ENCODE peak calls at places on chromosome 15, in six cellular contexts. One of them, this sample, is unnamed.
A peak's percentile ranks its signal among the peaks of the same experiment; 100 is the strongest.

GRCh38 chr15:28909958-28910500 is 24.3 kb downstream of the APBA2 start:
- DNase-seq in AG20443: no peak
- DNase-seq in T-helper 17 cell: no peak
- DNase-seq in anterior cingulate cortex: no peak
- DNase-seq in H9: no peak
- DNase-seq in activated CD8-positive, alpha-beta memory T cell treated with anti-CD3 and anti-CD28 coated beads for 48 hours: no peak
- DNase-seq in this sample: no peak

GRCh38 chr15:70199124-70199482 is 101.4 kb upstream of the TLE3 start:
- DNase-seq in anterior cingulate cortex: no peak
- DNase-seq in T-helper 17 cell: no peak
- DNase-seq in H9: no peak
- DNase-seq in activated CD8-positive, alpha-beta memory T cell treated with anti-CD3 and anti-CD28 coated beads for 48 hours: no peak
- DNase-seq in AG20443: no peak
- DNase-seq in this sample: no peak

GRCh38 chr15:99507016-99507731 is 58.6 kb upstream of the MEF2A start:
- DNase-seq in AG20443: peak; percentile 54
- DNase-seq in H9: no peak
- DNase-seq in anterior cingulate cortex: no peak
- DNase-seq in T-helper 17 cell: no peak
- DNase-seq in activated CD8-positive, alpha-beta memory T cell treated with anti-CD3 and anti-CD28 coated beads for 48 hours: no peak
- DNase-seq in this sample: no peak

GRCh38 chr15:41577863-41578735 is 19.1 kb downstream of the TYRO3 start:
- DNase-seq in anterior cingulate cortex: peak; percentile 34
- DNase-seq in H9: no peak
- DNase-seq in AG20443: no peak
- DNase-seq in T-helper 17 cell: no peak
- DNase-seq in activated CD8-positive, alpha-beta memory T cell treated with anti-CD3 and anti-CD28 coated beads for 48 hours: no peak
- DNase-seq in this sample: no peak

GRCh38 chr15:59376735-59377134 is 4.1 kb upstream of the MYO1E start:
- DNase-seq in AG20443: no peak
- DNase-seq in H9: no peak
- DNase-seq in activated CD8-positive, alpha-beta memory T cell treated with anti-CD3 and anti-CD28 coated beads for 48 hours: no peak
- DNase-seq in anterior cingulate cortex: no peak
- DNase-seq in T-helper 17 cell: no peak
- DNase-seq in this sample: no peak

GRCh38 chr15:47908950-47909670 is 191.8 kb downstream of the SEMA6D start:
- DNase-seq in H9: no peak
- DNase-seq in anterior cingulate cortex: no peak
- DNase-seq in activated CD8-positive, alpha-beta memory T cell treated with anti-CD3 and anti-CD28 coated beads for 48 hours: no peak
- DNase-seq in T-helper 17 cell: no peak
- DNase-seq in AG20443: no peak
- DNase-seq in this sample: no peak

GRCh38 chr15:31261266-31262142 is 65.1 kb upstream of the KLF13 start:
- DNase-seq in AG20443: no peak
- DNase-seq in activated CD8-positive, alpha-beta memory T cell treated with anti-CD3 and anti-CD28 coated beads for 48 hours: no peak
- DNase-seq in T-helper 17 cell: no peak
- DNase-seq in H9: peak; percentile 16
- DNase-seq in anterior cingulate cortex: no peak
- DNase-seq in this sample: no peak

GRCh38 chr15:31083394-31083790 is 18.1 kb downstream of the TRPM1 start:
- DNase-seq in T-helper 17 cell: no peak
- DNase-seq in H9: no peak
- DNase-seq in anterior cingulate cortex: no peak
- DNase-seq in activated CD8-positive, alpha-beta memory T cell treated with anti-CD3 and anti-CD28 coated beads for 48 hours: no peak
- DNase-seq in AG20443: no peak
- DNase-seq in this sample: no peak

GRCh38 chr15:89125038-89125826 is 37.0 kb downstream of the ABHD2 start:
- DNase-seq in T-helper 17 cell: no peak
- DNase-seq in anterior cingulate cortex: no peak
- DNase-seq in activated CD8-positive, alpha-beta memory T cell treated with anti-CD3 and anti-CD28 coated beads for 48 hours: no peak
- DNase-seq in H9: no peak
- DNase-seq in AG20443: no peak
- DNase-seq in this sample: no peak

GRCh38 chr15:86915811-86916331 is 836.2 kb downstream of the AGBL1 start:
- DNase-seq in AG20443: peak; percentile 73
- DNase-seq in activated CD8-positive, alpha-beta memory T cell treated with anti-CD3 and anti-CD28 coated beads for 48 hours: no peak
- DNase-seq in anterior cingulate cortex: peak; percentile 12
- DNase-seq in H9: peak; percentile 55
- DNase-seq in T-helper 17 cell: no peak
- DNase-seq in this sample: no peak

GRCh38 chr15:62492900-62493299 is 327.8 kb upstream of the C2CD4B start:
- DNase-seq in AG20443: no peak
- DNase-seq in T-helper 17 cell: no peak
- DNase-seq in anterior cingulate cortex: no peak
- DNase-seq in activated CD8-positive, alpha-beta memory T cell treated with anti-CD3 and anti-CD28 coated beads for 48 hours: no peak
- DNase-seq in H9: no peak
- DNase-seq in this sample: no peak

GRCh38 chr15:29756358-29757267 is 65.7 kb downstream of the TJP1 start:
- DNase-seq in T-helper 17 cell: no peak
- DNase-seq in anterior cingulate cortex: no peak
- DNase-seq in H9: no peak
- DNase-seq in activated CD8-positive, alpha-beta memory T cell treated with anti-CD3 and anti-CD28 coated beads for 48 hours: no peak
- DNase-seq in AG20443: no peak
- DNase-seq in this sample: no peak

GRCh38 chr15:33794425-33794824 is 173.9 kb upstream of the CHRM5 start:
- DNase-seq in activated CD8-positive, alpha-beta memory T cell treated with anti-CD3 and anti-CD28 coated beads for 48 hours: no peak
- DNase-seq in AG20443: no peak
- DNase-seq in anterior cingulate cortex: no peak
- DNase-seq in T-helper 17 cell: no peak
- DNase-seq in H9: no peak
- DNase-seq in this sample: no peak

GRCh38 chr15:39788800-39789565 is 6.3 kb upstream of the FSIP1 start:
- DNase-seq in AG20443: no peak
- DNase-seq in activated CD8-positive, alpha-beta memory T cell treated with anti-CD3 and anti-CD28 coated beads for 48 hours: no peak
- DNase-seq in T-helper 17 cell: no peak
- DNase-seq in H9: no peak
- DNase-seq in anterior cingulate cortex: no peak
- DNase-seq in this sample: no peak

GRCh38 chr15:72540606-72541237 is 66.6 kb downstream of the ARIH1 start:
- DNase-seq in AG20443: no peak
- DNase-seq in anterior cingulate cortex: no peak
- DNase-seq in activated CD8-positive, alpha-beta memory T cell treated with anti-CD3 and anti-CD28 coated beads for 48 hours: no peak
- DNase-seq in H9: no peak
- DNase-seq in T-helper 17 cell: no peak
- DNase-seq in this sample: no peak

GRCh38 chr15:29043731-29044485 is 158.1 kb downstream of the APBA2 start:
- DNase-seq in anterior cingulate cortex: no peak
- DNase-seq in T-helper 17 cell: no peak
- DNase-seq in activated CD8-positive, alpha-beta memory T cell treated with anti-CD3 and anti-CD28 coated beads for 48 hours: no peak
- DNase-seq in H9: no peak
- DNase-seq in AG20443: no peak
- DNase-seq in this sample: no peak

This sample was measured in stimulated activated CD4-positive, alpha-beta T cell treated with anti-CD3 and anti-CD28 coated beads, Interleukin-12 subunit alpha, Interleukin-12 subunit beta, amount 100 ng/mL, for 24 hours.